ENCODE peak calls at places on chromosomes 7 and 10, in five cellular contexts. Z, H, A, V and G are unnamed samples.

GRCh38 chr10:12829796-12830195 is 171.7 kb downstream of the CCDC3 start:
- DNase-seq in Z (no peak), H (no peak), A (no peak), V (no peak), G (no peak)

GRCh38 chr10:110165239-110165638 is 42.2 kb upstream of the MXI1 start:
- DNase-seq in Z (no peak), H (no peak), A (peak), V (no peak), G (no peak)

GRCh38 chr7:71752171-71752935 is 620.4 kb downstream of the GALNT17 start:
- DNase-seq in Z (no peak), H (peak), A (peak), V (peak), G (no peak)

GRCh38 chr7:1544178-1544895 is 11.7 kb downstream of the TMEM184A start:
- DNase-seq in Z (no peak), H (peak), A (no peak), V (no peak), G (no peak)

GRCh38 chr7:155665957-155666287 is 21.5 kb downstream of the RBM33 start:
- DNase-seq in Z (peak), H (peak), A (no peak), V (no peak), G (no peak)

GRCh38 chr10:8279598-8279997 is 225.1 kb downstream of the GATA3 start:
- DNase-seq in Z (peak), H (peak), A (no peak), V (no peak), G (no peak)

GRCh38 chr7:43454936-43455518 is 127.9 kb upstream of the STK17A start:
- DNase-seq in Z (peak), H (peak), A (no peak), V (peak), G (peak)

GRCh38 chr7:48636391-48637015 is 287.8 kb upstream of the CDC14C start:
- DNase-seq in Z (no peak), H (no peak), A (no peak), V (no peak), G (no peak)

GRCh38 chr7:130840599-130840998 is 106.6 kb upstream of the KLF14 start:
- DNase-seq in Z (no peak), H (no peak), A (no peak), V (no peak), G (no peak)

GRCh38 chr7:130927062-130927461 is 193.1 kb upstream of the KLF14 start:
- DNase-seq in Z (no peak), H (no peak), A (no peak), V (no peak), G (no peak)

GRCh38 chr10:36362257-36362656 is 720.2 kb upstream of the FZD8 start:
- DNase-seq in Z (no peak), H (no peak), A (no peak), V (no peak), G (no peak)

GRCh38 chr7:2750054-2750453 is 62.1 kb downstream of the AMZ1 start:
- DNase-seq in Z (peak), H (no peak), A (no peak), V (no peak), G (no peak)

GRCh38 chr10:49179699-49180511 is 8.3 kb downstream of the TMEM273 start:
- DNase-seq in Z (no peak), H (no peak), A (no peak), V (peak), G (no peak)

GRCh38 chr7:66276363-66276762 is 71.2 kb downstream of the TPST1 start:
- DNase-seq in Z (no peak), H (no peak), A (no peak), V (no peak), G (no peak)

GRCh38 chr7:126026421-126027088 is 1096.9 kb upstream of the POT1 start:
- DNase-seq in Z (no peak), H (no peak), A (no peak), V (no peak), G (no peak)
- TF ChIP-seq RAD21 in Z (no peak), H (no peak), A (no peak), V (no peak), G (no peak)

GRCh38 chr10:106711313-106711906 is 453.1 kb downstream of the SORCS1 start:
- DNase-seq in Z (no peak), H (peak), A (peak), V (peak), G (no peak)
- TF ChIP-seq RAD21 in Z (no peak), H (peak), A (peak), V (peak), G (peak)

GRCh38 chr7:12222889-12223579 is 11.9 kb downstream of the TMEM106B start:
- DNase-seq in Z (no peak), H (no peak), A (no peak), V (no peak), G (no peak)

GRCh38 chr7:12217311-12217710 is 6.2 kb downstream of the TMEM106B start:
- DNase-seq in Z (no peak), H (no peak), A (no peak), V (no peak), G (no peak)

GRCh38 chr7:12220321-12221046 is 9.4 kb downstream of the TMEM106B start:
- DNase-seq in Z (no peak), H (no peak), A (no peak), V (no peak), G (no peak)

DNA sequence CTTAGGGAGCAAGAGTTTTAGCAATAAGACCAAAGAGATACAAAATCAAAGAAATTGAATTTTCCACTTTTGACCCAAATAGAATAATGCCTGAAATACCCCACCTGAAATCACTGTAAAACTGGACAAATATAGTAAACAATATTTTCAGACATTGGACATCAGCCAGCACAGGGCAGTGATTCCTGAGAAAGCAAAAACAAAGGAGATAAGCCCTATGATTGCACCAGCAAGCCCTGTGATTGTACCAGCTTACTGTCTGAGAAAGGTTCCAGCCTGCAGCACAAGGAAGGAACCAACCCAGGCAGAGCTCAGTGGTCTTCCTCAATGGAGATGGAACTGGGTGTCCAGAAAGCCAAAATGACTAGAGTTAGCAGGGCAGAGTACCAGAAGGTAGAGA is 10.3 kb downstream of the TMEM106B start:
- DNase-seq in Z (no peak), H (no peak), A (no peak), V (no peak), G (no peak)
- TF ChIP-seq RAD21 in Z (no peak), H (no peak), A (no peak), V (no peak), G (no peak)

GRCh38 chr7:69769826-69770225 is 171.6 kb downstream of the AUTS2 start:
- DNase-seq in Z (no peak), H (no peak), A (no peak), V (no peak), G (no peak)
- TF ChIP-seq RAD21 in Z (no peak), H (no peak), A (no peak), V (no peak), G (no peak)